ENCODE peak calls at places on chromosomes 1 and 21, in nine cellular contexts. S, C, U, P, T, E, H, K and D are unnamed samples.

GRCh38 chr1:118275716-118276115 is 90.7 kb upstream of the SPAG17 start:
- ATAC-seq in K (no peak), P (no peak), U (no peak), H (no peak), S (no peak), T (no peak), E (no peak), C (no peak), D (no peak)

GRCh38 chr1:98706173-98706848 is 44.8 kb downstream of the SNX7 start:
- ATAC-seq in K (no peak), C (no peak), E (no peak), U (no peak), H (no peak), P (no peak), S (no peak), T (no peak), D (no peak)

GRCh38 chr1:8152731-8153702 is 126.9 kb upstream of the ERRFI1 start:
- ATAC-seq in T (no peak), H (peak; percentile 36), E (no peak), U (peak; percentile 33), S (peak; percentile 64), C (peak; percentile 91), P (peak; percentile 90), K (no peak), D (no peak)

GRCh38 chr21:35615325-35615724 is 445.0 kb downstream of the SETD4 start:
- ATAC-seq in K (no peak), P (no peak), E (peak; percentile 47), T (no peak), S (no peak), C (no peak), H (no peak), U (no peak), D (peak; percentile 25)

GRCh38 chr21:14076143-14076806 is 134.5 kb downstream of the LIPI start:
- ATAC-seq in S (no peak), C (peak; percentile 37), T (no peak), P (peak; percentile 23), E (no peak), K (no peak), H (no peak), U (no peak), D (no peak)

GRCh38 chr1:150362721-150363425 is 1.1 kb upstream of the RPRD2 start:
- ATAC-seq in H (no peak), C (no peak), K (peak; percentile 6), U (no peak), T (no peak), P (no peak), E (peak; percentile 0), S (no peak), D (peak; percentile 9)

GRCh38 chr1:174872615-174873058 is 127.1 kb upstream of the CACYBP start:
- ATAC-seq in H (peak; percentile 41), K (no peak), T (no peak), U (no peak), E (no peak), S (no peak), P (no peak), C (no peak), D (peak; percentile 64)

GRCh38 chr1:53093778-53094532 is 31.9 kb downstream of the PODN start:
- ATAC-seq in K (peak; percentile 21), S (no peak), P (no peak), T (peak; percentile 27), C (no peak), U (no peak), H (no peak), E (no peak), D (no peak)

GRCh38 chr1:84700065-84700464 is 9.8 kb upstream of the SSX2IP start:
- ATAC-seq in H (peak; percentile 76), P (no peak), S (no peak), U (no peak), C (no peak), K (no peak), T (no peak), E (peak; percentile 47), D (no peak)

GRCh38 chr1:25624604-25625003 is 8.0 kb downstream of the MAN1C1 start:
- ATAC-seq in C (no peak), U (no peak), S (no peak), H (no peak), E (no peak), T (no peak), K (no peak), P (no peak), D (no peak)

GRCh38 chr1:221708987-221709386 is 32.9 kb downstream of the DUSP10 start:
- ATAC-seq in K (no peak), U (peak; percentile 81), T (peak; percentile 83), H (no peak), E (peak; percentile 76), C (no peak), S (peak; percentile 79), P (peak; percentile 60), D (peak; percentile 47)

GRCh38 chr1:53110370-53111072 is 31.9 kb downstream of the SLC1A7 start:
- ATAC-seq in H (no peak), P (no peak), S (no peak), K (peak; percentile 30), E (peak; percentile 72), T (peak; percentile 12), C (no peak), U (peak; percentile 32), D (peak; percentile 37)

GRCh38 chr1:31562707-31563360 is 13.5 kb upstream of the TINAGL1 start:
- ATAC-seq in U (peak; percentile 62), K (no peak), P (no peak), T (no peak), S (peak; percentile 69), C (no peak), H (no peak), E (no peak), D (peak; percentile 65)

GRCh38 chr1:35406103-35406502 is 137.6 kb downstream of the ZMYM4 start:
- ATAC-seq in E (no peak), H (no peak), U (no peak), C (no peak), P (no peak), S (no peak), K (no peak), T (no peak), D (no peak)

GRCh38 chr1:100510441-100510840 is 27.5 kb upstream of the GPR88 start:
- ATAC-seq in P (no peak), K (no peak), T (no peak), E (no peak), H (no peak), S (no peak), U (no peak), C (no peak), D (no peak)

GRCh38 chr1:182460550-182460951 is 10.6 kb downstream of the RGSL1 start:
- ATAC-seq in E (peak; percentile 61), P (no peak), T (no peak), S (no peak), C (no peak), K (no peak), U (no peak), H (no peak), D (no peak)

GRCh38 chr1:1440941-1441888 is 5.7 kb downstream of the VWA1 start:
- ATAC-seq in P (peak; percentile 92), U (peak; percentile 62), S (peak; percentile 70), K (peak; percentile 70), E (peak; percentile 73), T (peak; percentile 86), H (peak; percentile 63), C (peak; percentile 85), D (peak; percentile 64)

GRCh38 chr1:8422439-8423133 is 104.7 kb downstream of the SLC45A1 start:
- ATAC-seq in E (peak; percentile 21), K (no peak), P (peak; percentile 3), S (peak; percentile 28), H (no peak), U (peak; percentile 28), T (peak; percentile 36), C (peak; percentile 4), D (no peak)

GRCh38 chr1:183101841-183102276 is 78.6 kb downstream of the LAMC1 start:
- ATAC-seq in C (no peak), P (peak; percentile 32), E (peak; percentile 32), S (peak; percentile 44), T (peak; percentile 40), U (no peak), K (peak; percentile 30), H (peak; percentile 74), D (no peak)

GRCh38 chr1:116361648-116362047 is 11.4 kb upstream of the ATP1A1 start:
- ATAC-seq in C (no peak), S (no peak), P (no peak), E (no peak), U (no peak), K (no peak), H (no peak), T (peak; percentile 45), D (no peak)

GRCh38 chr1:13662498-13662897 is 37.5 kb upstream of the PRDM2 start:
- ATAC-seq in S (no peak), H (no peak), U (no peak), E (peak; percentile 31), P (no peak), T (no peak), K (no peak), C (no peak), D (no peak)

GRCh38 chr1:34976384-34977209 is 8.6 kb downstream of the TMEM35B start:
- ATAC-seq in H (peak; percentile 8), T (no peak), E (no peak), K (peak; percentile 22), C (no peak), S (no peak), P (no peak), U (no peak), D (peak; percentile 24)

GRCh38 chr1:47593598-47594285 is 155.9 kb downstream of the FOXD2 start:
- ATAC-seq in K (no peak), C (no peak), P (no peak), T (no peak), H (no peak), S (no peak), E (no peak), U (no peak), D (no peak)